ENCODE peak calls at places on chromosomes 11 and 22, in six cellular contexts. E is progenitor cell of endocrine pancreas; Y is EL; A is stimulated activated CD4-positive, alpha-beta T cell treated with anti-CD3 and anti-CD28 coated beads, TNF-alpha, amount 100 ng/mL, for 1 hour; I is PC-3; Z is GM19239. F is an unnamed sample.

GRCh38 chr11:60987577-60988277 is 16.2 kb downstream of the CD6 start:
- DNase-seq in E (no peak), Z (no peak), Y (no peak), A (no peak), I (no peak), F (no peak)

GRCh38 chr11:117412653-117413275 is 85.1 kb downstream of the CEP164 start:
- DNase-seq in I (no peak), E (no peak), Z (no peak), Y (no peak), A (no peak), F (no peak)

GRCh38 chr11:17197431-17197898 is 10.3 kb downstream of the PIK3C2A start:
- DNase-seq in A (no peak), Y (peak), E (no peak), I (peak), Z (no peak), F (no peak)

GRCh38 chr22:46738961-46739870 is 1.2 kb upstream of the CERK start:
- DNase-seq in I (no peak), Y (peak), Z (no peak), E (no peak), A (no peak), F (no peak)

GRCh38 chr11:122756417-122756816 is 81.9 kb upstream of the CRTAM start:
- DNase-seq in Y (no peak), Z (no peak), I (no peak), A (no peak), E (no peak), F (no peak)

GRCh38 chr11:134636071-134636470 is 224.0 kb upstream of the B3GAT1 start:
- DNase-seq in E (no peak), Y (no peak), I (no peak), A (no peak), Z (no peak), F (no peak)

GRCh38 chr11:35683728-35684339 is 21.3 kb downstream of the TRIM44 start:
- DNase-seq in I (peak), Y (no peak), Z (no peak), A (no peak), E (no peak), F (no peak)

GRCh38 chr11:76659672-76660532 is 10.6 kb downstream of the LRRC32 start:
- DNase-seq in I (no peak), Y (no peak), E (no peak), Z (no peak), A (no peak), F (no peak)

GRCh38 chr11:19676508-19677379 is 35.9 kb upstream of the NAV2 start:
- DNase-seq in Z (no peak), I (no peak), E (no peak), A (no peak), Y (no peak), F (no peak)

GRCh38 chr11:61921446-61921845 is 4.1 kb upstream of the RAB3IL1 start:
- DNase-seq in E (no peak), I (no peak), A (no peak), Y (no peak), Z (no peak), F (no peak)

GRCh38 chr11:69699213-69699612 is 4.6 kb downstream of the FGF19 start:
- DNase-seq in A (no peak), I (no peak), Z (no peak), E (no peak), Y (no peak), F (no peak)

GRCh38 chr11:120062561-120062930 is 75.4 kb downstream of the TRIM29 start:
- DNase-seq in E (peak), Z (no peak), I (no peak), Y (no peak), A (no peak), F (no peak)

GRCh38 chr11:133506023-133506422 is 26.3 kb downstream of the OPCML start:
- DNase-seq in I (no peak), Y (no peak), Z (no peak), A (no peak), E (no peak), F (no peak)

GRCh38 chr22:35352214-35353111 is 28.4 kb upstream of the HMOX1 start:
- DNase-seq in Y (no peak), I (peak), E (no peak), A (no peak), Z (no peak), F (no peak)

GRCh38 chr11:47154738-47155570 is 21.7 kb downstream of the ARFGAP2 start:
- DNase-seq in Z (no peak), E (no peak), A (no peak), I (no peak), Y (no peak), F (no peak)

GRCh38 chr22:22487869-22488597 is 20.5 kb downstream of the ZNF280B start:
- DNase-seq in Z (no peak), E (no peak), Y (no peak), A (no peak), I (no peak), F (no peak)